ENCODE peak calls at places on chromosomes 5 and 9, in ten cellular contexts. One of them, this sample, is unnamed.

GRCh38 chr5:141865406-141865805 is 12.8 kb downstream of the PCDH1 start:
- DNase-seq in NCI-H2029: no peak
- DNase-seq in NCI-H2081 treated with DMSO at 0.1 percent for 48 hours: no peak
- DNase-seq in HT1080: no peak
- DNase-seq in astrocyte of the spinal cord: no peak
- DNase-seq in cardiac septum: no peak
- DNase-seq in activated CD8-positive, alpha-beta memory T cell treated with anti-CD3 and anti-CD28 coated beads, Interleukin-2, amount 10 ng/mL, durations not matched to agents 7 days and 5 days: no peak
- DNase-seq in COLO829: no peak
- DNase-seq in A549: no peak
- DNase-seq in 8988T: no peak
- DNase-seq in this sample: no peak

GRCh38 chr9:78592866-78593265 is 295.9 kb downstream of the PSAT1 start:
- DNase-seq in NCI-H2029: no peak
- DNase-seq in NCI-H2081 treated with DMSO at 0.1 percent for 48 hours: no peak
- DNase-seq in HT1080: peak; percentile 14
- DNase-seq in astrocyte of the spinal cord: peak; percentile 50
- DNase-seq in cardiac septum: no peak
- DNase-seq in activated CD8-positive, alpha-beta memory T cell treated with anti-CD3 and anti-CD28 coated beads, Interleukin-2, amount 10 ng/mL, durations not matched to agents 7 days and 5 days: no peak
- DNase-seq in COLO829: no peak
- DNase-seq in A549: no peak
- DNase-seq in 8988T: no peak
- DNase-seq in this sample: no peak

GRCh38 chr9:15416880-15417279 is 5.8 kb upstream of the SNAPC3 start:
- DNase-seq in NCI-H2029: no peak
- DNase-seq in NCI-H2081 treated with DMSO at 0.1 percent for 48 hours: no peak
- DNase-seq in HT1080: no peak
- DNase-seq in astrocyte of the spinal cord: peak; percentile 58
- DNase-seq in cardiac septum: no peak
- DNase-seq in activated CD8-positive, alpha-beta memory T cell treated with anti-CD3 and anti-CD28 coated beads, Interleukin-2, amount 10 ng/mL, durations not matched to agents 7 days and 5 days: peak; percentile 54
- DNase-seq in COLO829: no peak
- DNase-seq in A549: peak; percentile 52
- DNase-seq in 8988T: no peak
- DNase-seq in this sample: peak; percentile 39

GRCh38 chr5:35372482-35372881 is 142.2 kb upstream of the PRLR start:
- DNase-seq in NCI-H2029: no peak
- DNase-seq in NCI-H2081 treated with DMSO at 0.1 percent for 48 hours: no peak
- DNase-seq in HT1080: no peak
- DNase-seq in astrocyte of the spinal cord: no peak
- DNase-seq in cardiac septum: no peak
- DNase-seq in activated CD8-positive, alpha-beta memory T cell treated with anti-CD3 and anti-CD28 coated beads, Interleukin-2, amount 10 ng/mL, durations not matched to agents 7 days and 5 days: no peak
- DNase-seq in COLO829: no peak
- DNase-seq in A549: no peak
- DNase-seq in 8988T: no peak
- DNase-seq in this sample: no peak

GRCh38 chr9:14723301-14723700 is 768 bp upstream of the CER1 start:
- DNase-seq in NCI-H2029: no peak
- DNase-seq in NCI-H2081 treated with DMSO at 0.1 percent for 48 hours: no peak
- DNase-seq in HT1080: no peak
- DNase-seq in astrocyte of the spinal cord: no peak
- DNase-seq in cardiac septum: no peak
- DNase-seq in activated CD8-positive, alpha-beta memory T cell treated with anti-CD3 and anti-CD28 coated beads, Interleukin-2, amount 10 ng/mL, durations not matched to agents 7 days and 5 days: no peak
- DNase-seq in COLO829: no peak
- DNase-seq in A549: no peak
- DNase-seq in 8988T: no peak
- DNase-seq in this sample: no peak

GRCh38 chr9:113568081-113568435 is 104.5 kb downstream of the RGS3 start:
- DNase-seq in NCI-H2029: no peak
- DNase-seq in NCI-H2081 treated with DMSO at 0.1 percent for 48 hours: no peak
- DNase-seq in HT1080: no peak
- DNase-seq in astrocyte of the spinal cord: no peak
- DNase-seq in cardiac septum: no peak
- DNase-seq in activated CD8-positive, alpha-beta memory T cell treated with anti-CD3 and anti-CD28 coated beads, Interleukin-2, amount 10 ng/mL, durations not matched to agents 7 days and 5 days: no peak
- DNase-seq in COLO829: no peak
- DNase-seq in A549: no peak
- DNase-seq in 8988T: no peak
- DNase-seq in this sample: no peak

GRCh38 chr5:76479973-76480667 is 77.0 kb downstream of the IQGAP2 start:
- DNase-seq in NCI-H2029: no peak
- DNase-seq in NCI-H2081 treated with DMSO at 0.1 percent for 48 hours: no peak
- DNase-seq in HT1080: no peak
- DNase-seq in astrocyte of the spinal cord: no peak
- DNase-seq in cardiac septum: no peak
- DNase-seq in activated CD8-positive, alpha-beta memory T cell treated with anti-CD3 and anti-CD28 coated beads, Interleukin-2, amount 10 ng/mL, durations not matched to agents 7 days and 5 days: no peak
- DNase-seq in COLO829: no peak
- DNase-seq in A549: no peak
- DNase-seq in 8988T: no peak
- DNase-seq in this sample: no peak

GRCh38 chr5:12772276-12772675 is 868.0 kb upstream of the CTNND2 start:
- DNase-seq in NCI-H2029: no peak
- DNase-seq in NCI-H2081 treated with DMSO at 0.1 percent for 48 hours: no peak
- DNase-seq in HT1080: peak; percentile 60
- DNase-seq in astrocyte of the spinal cord: no peak
- DNase-seq in cardiac septum: no peak
- DNase-seq in activated CD8-positive, alpha-beta memory T cell treated with anti-CD3 and anti-CD28 coated beads, Interleukin-2, amount 10 ng/mL, durations not matched to agents 7 days and 5 days: no peak
- DNase-seq in COLO829: no peak
- DNase-seq in A549: no peak
- DNase-seq in 8988T: no peak
- DNase-seq in this sample: no peak